ENCODE peak calls at places on chromosomes 3 and 15, in four cellular contexts. F is neural progenitor cell, M is OCI-LY7, R is mammary epithelial cell. T is an unnamed sample. For H4K20me1, the result is how much of the 10 kb centered on the place peaks cover.

GRCh38 chr15:63169796-63170195 is 12.5 kb upstream of the RPS27L start:
- DNase-seq in F (no peak), M (no peak), R (no peak), T (no peak)

GRCh38 chr3:130892759-130893239 is 1.1 kb upstream of the ATP2C1 start:
- DNase-seq in R (peak), F (peak), M (peak), T (peak)

GRCh38 chr3:52609316-52609815 is 73.0 kb downstream of the UQCC5 start:
- DNase-seq in F (no peak), M (no peak), R (no peak), T (peak)

GRCh38 chr3:12351145-12351544 is 62.3 kb downstream of the PPARG start:
- DNase-seq in F (no peak), R (no peak), M (no peak), T (peak)

GRCh38 chr15:62324382-62324781 is 159.3 kb upstream of the C2CD4B start:
- DNase-seq in R (no peak), M (no peak), F (no peak), T (peak)

GRCh38 chr3:167978071-167978470 is 117.7 kb downstream of the GOLIM4 start:
- DNase-seq in M (no peak), F (no peak), R (no peak), T (no peak)

GRCh38 chr3:11637901-11638668 is 5.6 kb downstream of the VGLL4 start:
- DNase-seq in M (no peak), F (no peak), R (peak), T (peak)

GRCh38 chr3:133445111-133445510 is 45.3 kb downstream of the BFSP2 start:
- DNase-seq in F (no peak), R (no peak), M (peak), T (no peak)

GRCh38 chr3:51371943-51372557 is 13.0 kb upstream of the MANF start:
- DNase-seq in R (peak), F (peak), M (peak), T (peak)

GRCh38 chr3:45486926-45487325 is 98.5 kb downstream of the LARS2 start:
- DNase-seq in F (no peak), M (no peak), R (peak), T (peak)

GRCh38 chr3:123702720-123703119 is 117.9 kb upstream of the HACD2 start:
- DNase-seq in M (no peak), F (no peak), R (no peak), T (no peak)

GRCh38 chr15:34789326-34789725 is 6.0 kb downstream of the ACTC1 start:
- DNase-seq in F (no peak), M (no peak), R (no peak), T (no peak)

GRCh38 chr15:65055201-65055870 is 10.1 kb downstream of the SLC51B start:
- DNase-seq in M (no peak), F (no peak), R (no peak), T (peak)

GRCh38 chr3:182484682-182485081 is 308.6 kb upstream of the ATP11B start:
- DNase-seq in F (no peak), R (no peak), M (no peak), T (no peak)

GRCh38 chr3:14481646-14482036 is 58.5 kb downstream of the GRIP2 start:
- DNase-seq in R (no peak), F (no peak), M (no peak), T (no peak)

GRCh38 chr15:86743283-86743903 is 663.7 kb downstream of the AGBL1 start:
- DNase-seq in M (peak), R (peak), F (peak), T (no peak)

GRCh38 chr15:90364251-90364650 is 12.2 kb downstream of the ZNF774 start:
- DNase-seq in F (no peak), R (peak), M (no peak), T (peak)

GRCh38 chr3:53948174-53948573 is 56.5 kb upstream of the SELENOK start:
- DNase-seq in M (no peak), R (no peak), F (no peak), T (no peak)

GRCh38 chr3:29942297-29942696 is 661.4 kb downstream of the RBMS3 start:
- DNase-seq in R (no peak), M (no peak), F (no peak), T (no peak)

GRCh38 chr3:63824309-63824708 is 5.2 kb downstream of the C3orf49 start:
- DNase-seq in F (no peak), R (peak), M (no peak), T (peak)

GRCh38 chr3:136772709-136773108 is 20.5 kb upstream of the STAG1 start:
- DNase-seq in M (no peak), F (no peak), R (peak), T (peak)

GRCh38 chr15:98562361-98562791 is 86.0 kb upstream of the IGF1R start:
- DNase-seq in M (no peak), F (no peak), R (peak), T (no peak)

GRCh38 chr3:115790759-115791158 is 167.4 kb downstream of the GAP43 start:
- DNase-seq in M (no peak), F (no peak), R (peak), T (peak)

GRCh38 chr3:112649478-112649735 is 8.5 kb upstream of the CCDC80 start:
- DNase-seq in F (no peak), M (no peak), R (no peak), T (peak)

GRCh38 chr3:149388001-149388435 is 10.6 kb upstream of the TM4SF1 start:
- DNase-seq in F (no peak), R (peak), M (no peak), T (peak)

GRCh38 chr15:36903922-36904479 is 196.3 kb downstream of the MEIS2 start:
- DNase-seq in R (peak), F (no peak), M (no peak), T (no peak)
- H3K4me2 ChIP-seq in R (peak), F (no peak), M (no peak), T (no peak)

DNA sequence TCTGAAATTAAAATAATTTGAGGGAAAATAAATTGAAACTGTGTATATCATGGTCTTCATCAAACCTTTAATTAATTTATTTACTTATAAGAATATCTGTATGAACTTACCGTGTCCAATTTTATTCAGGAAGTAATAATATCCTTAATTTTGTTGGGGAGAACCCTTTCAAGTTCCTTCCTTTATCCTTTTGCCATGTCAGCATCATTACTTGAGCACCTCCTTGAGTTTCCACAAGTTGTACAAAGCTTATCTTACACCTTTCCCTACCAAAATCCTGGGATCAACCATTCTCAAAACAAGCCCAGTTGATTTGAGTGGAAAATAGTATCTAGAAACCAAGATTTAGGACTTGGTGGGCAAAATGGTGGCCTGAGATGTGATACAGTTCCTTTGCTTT is 37.3 kb downstream of the PLSCR2 start:
- DNase-seq in M (no peak), F (no peak), R (no peak), T (no peak)
- H3K4me3 ChIP-seq in M (no peak), F (no peak), R (no peak), T (no peak)

GRCh38 chr15:58703610-58704009 is 45.9 kb downstream of the ADAM10 start:
- DNase-seq in M (no peak), R (no peak), F (no peak), T (no peak)

GRCh38 chr15:58705105-58705504 is 44.4 kb downstream of the ADAM10 start:
- DNase-seq in M (no peak), R (no peak), F (no peak), T (no peak)

GRCh38 chr15:58701376-58701775 is 48.1 kb downstream of the ADAM10 start:
- DNase-seq in M (no peak), F (no peak), R (no peak), T (no peak)

GRCh38 chr15:58702233-58702632 is 47.3 kb downstream of the ADAM10 start:
- DNase-seq in M (no peak), R (no peak), F (no peak), T (no peak)

DNA sequence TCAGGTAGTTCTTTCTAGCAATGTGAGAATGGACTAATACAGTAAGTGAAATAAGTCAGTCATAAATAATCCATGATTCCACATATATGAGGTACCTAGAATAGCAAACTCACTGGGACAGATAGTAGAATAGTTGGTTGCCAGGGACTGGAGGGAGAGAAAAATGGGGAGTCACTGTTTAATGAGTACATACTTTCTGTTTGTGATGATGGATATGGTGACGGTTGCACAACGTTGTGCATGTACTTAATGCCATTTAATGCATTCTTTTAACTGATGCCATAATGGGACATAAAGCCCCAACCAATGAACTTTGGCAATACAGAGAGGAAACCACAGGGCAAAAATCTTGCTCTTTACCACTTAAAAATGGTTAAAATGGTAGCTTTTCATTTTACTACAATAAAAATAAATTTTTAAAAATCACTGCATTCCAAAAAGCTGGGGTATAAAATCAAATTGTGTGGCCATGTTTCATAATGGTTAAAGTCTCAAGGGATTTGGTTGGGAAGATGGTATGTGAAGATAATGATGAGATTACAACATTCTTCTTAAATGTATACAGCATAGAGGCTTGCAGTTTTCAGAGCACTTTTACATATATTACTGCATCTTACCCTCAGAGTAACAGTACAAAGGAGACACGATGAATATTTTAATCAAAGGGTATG is 45.2 kb downstream of the ADAM10 start:
- DNase-seq in R (no peak), F (no peak), M (no peak), T (peak)
- H4K20me1 ChIP-seq in R (under half), F (under half), M (under half), T (under half)

DNA sequence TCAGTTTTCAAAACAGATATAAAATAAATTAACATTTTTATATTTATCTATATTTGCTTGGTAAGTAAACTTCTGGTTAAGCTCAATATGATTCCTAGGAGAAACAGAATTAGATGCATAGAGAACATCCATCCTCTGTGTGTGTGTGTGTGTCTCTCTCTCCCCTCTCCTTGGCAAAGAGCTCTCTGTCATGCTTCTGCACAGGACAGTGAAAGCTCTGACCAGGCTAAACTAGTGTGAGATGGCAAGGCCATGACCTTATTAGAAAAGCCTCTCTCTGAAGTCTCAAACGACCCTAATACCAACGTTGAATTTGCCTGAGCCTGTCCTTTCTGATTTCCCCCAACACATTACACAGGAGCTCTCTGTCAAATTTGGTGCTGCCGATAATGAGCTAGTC is 746.1 kb downstream of the VGLL3 start:
- DNase-seq in F (peak), M (no peak), R (no peak), T (no peak)
- H3K4me2 ChIP-seq in F (no peak), M (no peak), R (no peak), T (no peak)

T was measured in GM23248.